ENCODE peak calls at places on chromosome 18, in seven cellular contexts. S is RWPE1, Q is breast epithelium, X is lower lobe of right lung, K is hepatocyte, B is heart left ventricle, V is fibroblast of lung. A is an unnamed sample.

GRCh38 chr18:8400193-8400752 is 209.0 kb upstream of the RAB12 start:
- DNase-seq in Q (no peak), S (no peak), X (no peak), V (no peak), K (no peak), B (no peak), A (no peak)

GRCh38 chr18:78757014-78757413 is 222.6 kb upstream of the SALL3 start:
- DNase-seq in K (no peak), B (peak; percentile 18), S (no peak), X (no peak), V (no peak), Q (peak; percentile 1), A (no peak)

GRCh38 chr18:46641917-46642316 is 15.1 kb downstream of the LOXHD1 start:
- DNase-seq in V (peak; percentile 12), S (no peak), K (no peak), B (no peak), X (no peak), Q (no peak), A (no peak)

GRCh38 chr18:79965119-79965902 is 868 bp downstream of the HSBP1L1 start:
- DNase-seq in K (peak; percentile 89), V (peak; percentile 77), B (no peak), X (peak; percentile 73), Q (peak; percentile 42), S (peak; percentile 68), A (peak; percentile 46)

GRCh38 chr18:42052137-42052708 is 97.2 kb downstream of the PIK3C3 start:
- DNase-seq in V (peak; percentile 17), K (peak; percentile 34), S (no peak), Q (no peak), B (no peak), X (no peak), A (no peak)

GRCh38 chr18:49174478-49174877 is 223.7 kb upstream of the SMAD7 start:
- DNase-seq in B (no peak), S (no peak), X (no peak), V (peak; percentile 69), K (peak; percentile 20), Q (no peak), A (no peak)

GRCh38 chr18:9716375-9716774 is 8.3 kb downstream of the RAB31 start:
- DNase-seq in K (no peak), Q (no peak), S (no peak), B (no peak), V (no peak), X (no peak), A (no peak)

GRCh38 chr18:69935319-69936190 is 12.1 kb downstream of the CD226 start:
- DNase-seq in X (peak; percentile 55), B (no peak), S (no peak), K (peak; percentile 10), Q (peak; percentile 46), V (peak; percentile 56), A (no peak)

GRCh38 chr18:24964213-24964612 is 387.8 kb downstream of the ZNF521 start:
- DNase-seq in X (no peak), B (no peak), Q (no peak), V (no peak), S (no peak), K (no peak), A (no peak)

GRCh38 chr18:55415258-55415871 is 172.6 kb downstream of the TCF4 start:
- DNase-seq in X (peak; percentile 87), V (peak; percentile 82), B (peak; percentile 92), Q (peak; percentile 61), S (peak; percentile 24), K (peak; percentile 88), A (peak; percentile 78)

GRCh38 chr18:28793911-28794310 is 617.0 kb upstream of the CDH2 start:
- DNase-seq in X (no peak), V (no peak), K (peak; percentile 14), S (no peak), B (no peak), Q (no peak), A (no peak)

GRCh38 chr18:8548186-8548585 is 61.1 kb upstream of the RAB12 start:
- DNase-seq in V (peak; percentile 94), X (no peak), B (no peak), K (no peak), S (peak; percentile 27), Q (peak; percentile 69), A (no peak)

GRCh38 chr18:42429208-42429607 is 474.2 kb downstream of the PIK3C3 start:
- DNase-seq in K (no peak), X (no peak), Q (no peak), S (no peak), V (no peak), B (no peak), A (no peak)

GRCh38 chr18:43620936-43621335 is 343.6 kb upstream of the SYT4 start:
- DNase-seq in X (no peak), S (peak; percentile 8), Q (no peak), V (peak; percentile 16), B (no peak), K (peak; percentile 55), A (peak; percentile 3)

GRCh38 chr18:49020621-49021021 is 69.9 kb upstream of the SMAD7 start:
- DNase-seq in Q (no peak), X (no peak), S (no peak), K (peak; percentile 19), B (peak; percentile 60), V (peak; percentile 32), A (no peak)

GRCh38 chr18:76565238-76566173 is 70.5 kb upstream of the ZNF516 start:
- DNase-seq in S (peak; percentile 90), Q (peak; percentile 74), K (peak; percentile 89), V (peak; percentile 95), X (peak; percentile 76), B (peak; percentile 78), A (no peak)

GRCh38 chr18:46721331-46721730 is 35.5 kb downstream of the ST8SIA5 start:
- DNase-seq in K (no peak), S (no peak), B (no peak), Q (no peak), X (no peak), V (no peak), A (no peak)

DNA sequence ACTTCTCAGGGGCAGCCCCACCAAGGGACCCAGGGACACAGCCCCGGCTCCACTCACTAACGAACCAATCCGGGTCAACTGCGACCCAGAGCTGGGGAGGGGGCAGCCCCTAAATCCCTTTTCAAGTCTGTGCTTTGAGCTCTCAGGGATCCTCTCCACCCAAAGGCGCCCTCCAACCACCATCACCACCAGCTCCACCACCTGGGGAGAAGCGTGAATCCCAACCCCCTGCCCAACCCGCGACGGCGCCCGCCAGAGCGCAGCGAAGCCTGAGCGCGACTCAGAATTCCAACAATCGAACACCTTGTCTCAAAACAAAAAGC is 513 bp downstream of the DSC3 start:
- DNase-seq in K (peak; percentile 17), S (peak; percentile 16), X (no peak), V (no peak), B (no peak), Q (no peak), A (no peak)
- TF ChIP-seq CTCF in K (no peak), S (no peak), X (no peak), V (no peak), B (no peak), Q (no peak), A (no peak)

GRCh38 chr18:7201096-7201495 is 29.8 kb upstream of the LRRC30 start:
- DNase-seq in K (no peak), V (no peak), X (no peak), B (no peak), Q (no peak), S (no peak), A (no peak)

GRCh38 chr18:7191736-7192135 is 39.2 kb upstream of the LRRC30 start:
- DNase-seq in S (no peak), Q (no peak), V (no peak), K (no peak), B (no peak), X (no peak), A (no peak)

GRCh38 chr18:7202119-7202680 is 28.7 kb upstream of the LRRC30 start:
- DNase-seq in B (no peak), K (no peak), X (no peak), S (no peak), Q (no peak), V (no peak), A (no peak)

GRCh38 chr18:7198326-7198725 is 32.6 kb upstream of the LRRC30 start:
- DNase-seq in B (no peak), Q (no peak), V (no peak), S (no peak), X (no peak), K (no peak), A (no peak)

DNA sequence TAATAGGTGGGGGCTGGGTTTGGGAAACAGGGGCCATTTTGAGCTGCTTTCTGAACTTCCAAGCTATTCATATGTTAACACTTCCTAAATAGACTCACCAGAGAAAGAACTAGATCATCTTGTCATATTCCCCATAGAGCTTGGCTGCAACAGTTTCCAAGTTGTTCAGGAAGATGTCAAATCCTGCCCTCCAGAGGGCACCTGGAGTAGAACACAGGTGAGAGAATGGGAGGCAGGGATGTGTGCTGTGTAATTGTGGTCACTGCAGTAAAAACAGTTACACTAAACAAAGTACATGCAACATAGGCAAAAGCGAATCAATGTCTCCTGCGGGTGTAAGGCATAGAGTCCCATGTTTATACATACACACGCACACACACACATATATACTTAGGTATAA is 34.5 kb upstream of the LRRC30 start:
- DNase-seq in Q (no peak), X (no peak), S (no peak), B (no peak), K (no peak), V (no peak), A (no peak)
- TF ChIP-seq CTCF in Q (no peak), X (peak; percentile 7), S (no peak), B (no peak), K (peak; percentile 13), V (no peak), A (no peak)

GRCh38 chr18:33577688-33578370 is at the start of gene ASXL3:
- DNase-seq in K (peak; percentile 73), Q (no peak), X (peak; percentile 52), V (peak; percentile 32), S (no peak), B (peak; percentile 73), A (peak; percentile 15)
- TF ChIP-seq CTCF in K (no peak), Q (no peak), X (no peak), V (no peak), S (no peak), B (no peak), A (no peak)

DNA sequence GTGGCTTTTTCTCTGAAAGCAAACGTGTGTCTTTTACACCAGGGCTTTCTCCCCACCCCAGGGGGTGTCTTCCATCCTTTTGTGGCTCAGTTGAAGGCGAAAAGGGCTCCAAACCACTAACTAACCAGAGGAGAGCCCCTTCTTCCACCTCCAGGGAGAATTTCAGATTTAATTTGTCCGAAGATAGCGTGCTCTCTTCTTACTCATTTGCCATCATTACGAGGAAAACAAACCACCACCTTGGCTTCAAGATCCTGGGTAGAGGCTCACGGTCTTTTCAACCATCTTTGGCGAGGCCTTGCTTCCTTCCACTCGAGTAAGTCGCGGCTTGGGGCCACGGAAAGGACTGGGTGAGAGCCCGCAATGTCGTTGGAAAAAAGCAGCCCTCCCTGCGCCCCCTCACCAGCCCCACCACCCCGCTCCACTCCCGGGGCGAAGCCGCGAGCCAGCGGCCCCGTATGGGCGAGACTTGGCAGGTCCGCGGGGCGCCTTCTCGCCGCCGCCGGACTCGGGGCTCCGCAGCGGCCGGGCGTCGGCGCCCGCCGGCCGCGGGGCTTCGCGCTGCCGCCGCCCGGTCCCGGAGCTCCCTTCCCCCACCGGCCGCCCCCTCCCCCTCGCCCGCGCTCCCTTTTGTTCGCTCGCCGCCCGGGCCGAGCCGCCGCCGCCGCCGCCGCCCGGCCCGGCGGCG is 1.7 kb upstream of the ZNF532 start:
- DNase-seq in V (peak; percentile 69), S (peak; percentile 9), X (peak; percentile 51), Q (no peak), K (peak; percentile 45), B (peak; percentile 68), A (no peak)
- TF ChIP-seq CTCF in V (no peak), S (no peak), X (no peak), Q (no peak), K (no peak), B (no peak), A (no peak)